ENCODE peak calls at places on chromosomes 7 and 10, in five cellular contexts. V is cardiac muscle cell, A is spleen, D is lower lobe of right lung, H is hepatocyte. Y is an unnamed sample.

GRCh38 chr7:94414481-94414880 is 19.8 kb downstream of the COL1A2 start:
- DNase-seq in V (no peak), A (no peak), D (no peak), H (no peak), Y (no peak)

GRCh38 chr10:52577047-52577446 is 195.5 kb downstream of the MBL2 start:
- DNase-seq in V (no peak), A (no peak), D (no peak), H (no peak), Y (no peak)

GRCh38 chr7:69643708-69644445 is 45.6 kb downstream of the AUTS2 start:
- DNase-seq in V (peak; percentile 68), A (no peak), D (no peak), H (peak; percentile 53), Y (no peak)

GRCh38 chr7:118158766-118159165 is 25.2 kb upstream of the LSM8 start:
- DNase-seq in V (no peak), A (no peak), D (no peak), H (no peak), Y (no peak)

GRCh38 chr10:63064706-63065105 is 68.4 kb upstream of the NRBF2 start:
- DNase-seq in V (peak; percentile 71), A (no peak), D (no peak), H (no peak), Y (peak; percentile 52)

GRCh38 chr7:153061913-153062528 is 302.5 kb downstream of the ACTR3B start:
- DNase-seq in V (no peak), A (no peak), D (no peak), H (peak; percentile 62), Y (peak; percentile 35)

GRCh38 chr7:151904270-151904669 is 27.4 kb upstream of the PRKAG2 start:
- DNase-seq in V (no peak), A (peak; percentile 59), D (no peak), H (no peak), Y (no peak)

GRCh38 chr7:38105874-38106483 is 72.1 kb upstream of the STARD3NL start:
- DNase-seq in V (peak; percentile 67), A (no peak), D (no peak), H (peak; percentile 63), Y (peak; percentile 66)

GRCh38 chr10:47082055-47082784 is 171.0 kb downstream of the PTPN20 start:
- DNase-seq in V (no peak), A (no peak), D (no peak), H (no peak), Y (no peak)

GRCh38 chr10:14072541-14072940 is 258.2 kb downstream of the FRMD4A start:
- DNase-seq in V (no peak), A (no peak), D (no peak), H (no peak), Y (no peak)

GRCh38 chr7:20348408-20348807 is 17.7 kb downstream of the ITGB8 start:
- DNase-seq in V (no peak), A (no peak), D (no peak), H (no peak), Y (no peak)

DNA sequence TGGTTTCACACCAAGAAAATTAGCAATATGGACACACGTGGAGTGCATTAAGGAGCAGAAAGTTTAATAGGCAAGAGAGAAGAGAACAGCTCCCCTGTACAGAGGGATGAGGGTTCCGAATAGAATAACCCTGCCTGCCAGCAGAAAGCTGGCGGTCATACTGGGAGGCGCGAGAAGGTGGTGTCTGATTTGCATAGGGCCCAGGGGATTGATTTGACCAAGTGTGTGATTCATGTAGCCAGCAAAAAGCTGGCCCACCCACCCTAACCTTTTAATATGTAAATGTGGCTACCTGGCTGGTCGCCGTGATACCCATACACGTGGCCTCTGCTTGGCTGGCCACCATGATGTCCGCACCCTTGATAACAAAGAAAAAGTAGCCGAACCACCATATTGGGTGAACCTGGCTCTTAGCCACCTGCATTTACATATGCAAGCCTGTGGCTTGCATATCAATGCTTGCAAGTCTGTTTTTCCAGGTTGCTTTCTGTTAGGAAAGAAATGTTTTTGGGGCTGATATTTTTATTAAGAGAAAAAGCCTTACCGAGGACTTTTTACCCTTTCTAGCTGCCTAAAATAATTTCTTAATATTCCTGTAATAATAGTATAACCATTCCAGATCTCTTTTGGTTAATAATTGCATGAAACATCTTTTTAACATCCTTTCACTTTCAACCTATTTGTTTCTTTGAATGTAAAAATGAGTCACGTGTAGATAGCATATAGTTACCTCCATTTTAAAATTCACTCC is 20.5 kb upstream of the VWDE start:
- DNase-seq in V (no peak), A (no peak), D (no peak), H (no peak), Y (no peak)
- H3K4me3 ChIP-seq in V (no peak overlapping the region), A (no peak overlapping the region), D (no peak overlapping the region), H (no peak overlapping the region), Y (no peak overlapping the region)

GRCh38 chr10:37314350-37314749 is 189.0 kb downstream of the ANKRD30A start:
- DNase-seq in V (no peak), A (no peak), D (no peak), H (no peak), Y (no peak)
- H3K9me3 ChIP-seq in V (peaks cover 7% of the 10 kb centered on the region), A (no peaks in the 10 kb centered on the region), D (no peaks in the 10 kb centered on the region), H (no peaks in the 10 kb centered on the region), Y (peaks cover 11% of the 10 kb centered on the region)

GRCh38 chr10:79071535-79071923 is 2.8 kb downstream of the ZMIZ1 start:
- DNase-seq in V (no peak), A (no peak), D (no peak), H (no peak), Y (no peak)

GRCh38 chr10:79069325-79070090 is 742 bp downstream of the ZMIZ1 start:
- DNase-seq in V (peak; percentile 66), A (peak; percentile 92), D (peak; percentile 82), H (peak; percentile 72), Y (peak; percentile 74)

GRCh38 chr10:79070091-79070610 is 1.4 kb downstream of the ZMIZ1 start:
- DNase-seq in V (peak; percentile 47), A (peak; percentile 90), D (peak; percentile 75), H (peak; percentile 66), Y (no peak)

GRCh38 chr10:79072041-79072441 is 3.3 kb downstream of the ZMIZ1 start:
- DNase-seq in V (no peak), A (no peak), D (no peak), H (no peak), Y (no peak)

DNA sequence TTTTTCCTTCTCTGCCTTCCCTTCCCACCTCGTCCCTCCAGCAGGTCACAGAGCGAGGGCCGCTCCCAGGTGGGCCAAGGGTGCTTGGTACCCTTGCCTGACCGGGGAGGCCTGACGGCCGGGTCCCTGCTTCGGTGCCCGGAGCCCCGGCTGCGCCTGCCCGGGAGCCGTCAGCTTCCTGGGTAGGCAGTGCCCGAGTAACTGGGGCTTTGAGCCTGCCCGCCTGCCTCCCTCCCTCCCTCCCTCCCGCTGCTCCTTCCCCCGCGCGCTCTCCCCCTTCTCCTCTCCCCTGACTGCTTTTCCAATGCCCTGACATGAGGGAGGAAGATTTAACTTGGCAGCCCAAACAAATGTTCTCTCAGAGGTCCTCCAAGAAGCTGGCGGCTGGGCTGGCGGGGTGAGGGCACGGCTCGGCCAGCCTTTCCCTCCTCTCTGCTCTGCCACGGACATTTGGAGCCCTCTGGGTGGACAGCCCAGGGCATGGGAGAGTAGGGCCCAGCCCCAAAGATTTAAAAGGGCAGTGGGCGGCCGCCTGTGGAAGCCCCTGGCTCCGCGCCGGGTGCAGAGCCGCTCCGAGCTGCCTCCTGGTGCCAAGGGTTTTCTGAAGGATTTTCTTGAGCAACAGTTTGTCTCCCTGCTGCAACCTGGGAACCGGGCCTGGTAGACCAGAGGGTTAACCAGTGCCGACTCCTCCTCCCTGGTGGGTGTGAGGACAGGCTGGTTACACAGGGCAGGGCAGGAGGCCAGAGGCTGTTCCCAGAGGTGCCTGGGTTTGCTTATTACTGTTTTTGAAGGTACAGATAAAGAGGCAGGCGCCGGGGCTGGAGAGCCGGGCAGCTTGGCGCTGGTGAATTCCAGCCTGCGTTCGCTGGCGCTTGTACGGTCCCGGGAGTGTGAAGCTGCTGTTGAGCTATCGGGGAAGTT is 2.1 kb downstream of the ZMIZ1 start:
- DNase-seq in V (peak; percentile 97), A (peak; percentile 90), D (peak; percentile 95), H (peak; percentile 92), Y (peak; percentile 78)
- H3K4me3 ChIP-seq in V (peak overlapping the region; percentile 97), A (peak overlapping the region; percentile 77), D (peak overlapping the region; percentile 86), H (peak overlapping the region; percentile 98), Y (peak overlapping the region; percentile 86)

DNA sequence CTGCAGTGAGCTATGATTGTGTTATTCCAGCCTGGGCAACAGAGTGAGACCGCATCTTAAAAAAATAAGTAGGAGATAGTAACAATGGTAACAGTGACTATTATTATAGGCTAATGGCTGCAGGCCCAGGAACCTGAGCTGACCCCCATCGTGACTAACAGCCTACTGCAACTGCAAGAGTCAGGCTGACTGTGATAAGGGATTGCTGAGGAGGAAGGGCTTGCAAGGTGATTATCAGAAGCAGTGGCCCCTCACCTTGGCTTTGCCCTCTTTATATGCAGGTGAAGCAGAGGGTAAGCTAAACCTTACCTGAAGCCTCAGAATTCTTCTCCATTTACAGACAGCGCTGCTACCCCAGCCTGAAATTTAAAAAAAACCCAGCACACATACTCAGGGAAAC is 83.9 kb upstream of the SDK1 start:
- DNase-seq in V (peak; percentile 73), A (no peak), D (no peak), H (peak; percentile 38), Y (no peak)
- H3K9me3 ChIP-seq in V (no peaks in the 10 kb centered on the region), A (no peaks in the 10 kb centered on the region), D (no peaks in the 10 kb centered on the region), H (no peaks in the 10 kb centered on the region), Y (no peaks in the 10 kb centered on the region)

DNA sequence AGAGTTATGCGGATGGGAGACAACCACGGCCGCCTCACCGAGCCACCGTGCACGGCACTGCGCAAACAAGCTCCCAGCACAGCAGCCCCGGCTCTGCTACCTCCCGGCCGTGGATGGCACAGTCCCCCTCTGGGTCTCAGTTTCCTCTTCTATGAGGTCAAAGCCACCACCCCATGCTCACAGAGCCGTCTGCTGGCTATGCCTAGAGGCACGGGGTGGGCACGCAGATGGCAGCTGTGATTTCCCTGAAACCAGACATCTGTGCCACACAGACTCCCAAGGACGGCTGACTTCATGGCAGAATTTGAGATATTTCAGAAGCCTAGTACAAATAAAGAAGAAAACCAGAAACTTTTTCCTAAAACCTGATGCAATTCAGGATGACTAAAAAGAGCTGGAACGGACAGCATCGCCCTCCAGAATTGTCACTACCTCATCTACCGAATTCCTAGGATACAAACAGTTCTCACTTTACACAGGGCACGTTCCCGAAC is 73.2 kb downstream of the AMZ1 start:
- DNase-seq in V (no peak), A (no peak), D (no peak), H (no peak), Y (no peak)
- H3K4me3 ChIP-seq in V (no peak overlapping the region), A (no peak overlapping the region), D (no peak overlapping the region), H (no peak overlapping the region), Y (no peak overlapping the region)

GRCh38 chr10:109328001-109328400 is 595.3 kb downstream of the XPNPEP1 start:
- DNase-seq in V (no peak), A (no peak), D (no peak), H (no peak), Y (no peak)

GRCh38 chr10:109324721-109325120 is 598.6 kb downstream of the XPNPEP1 start:
- DNase-seq in V (no peak), A (no peak), D (no peak), H (no peak), Y (no peak)

GRCh38 chr10:109327266-109327665 is 596.0 kb downstream of the XPNPEP1 start:
- DNase-seq in V (no peak), A (no peak), D (no peak), H (no peak), Y (no peak)
- H3K9me3 ChIP-seq in V (no peaks in the 10 kb centered on the region), A (no peaks in the 10 kb centered on the region), D (no peaks in the 10 kb centered on the region), H (no peaks in the 10 kb centered on the region), Y (no peaks in the 10 kb centered on the region)

GRCh38 chr7:48140001-48140681 is 31.1 kb upstream of the ABCA13 start:
- DNase-seq in V (peak; percentile 33), A (no peak), D (no peak), H (peak; percentile 64), Y (no peak)
- H3K4me3 ChIP-seq in V (no peak overlapping the region), A (no peak overlapping the region), D (no peak overlapping the region), H (no peak overlapping the region), Y (no peak overlapping the region)

DNA sequence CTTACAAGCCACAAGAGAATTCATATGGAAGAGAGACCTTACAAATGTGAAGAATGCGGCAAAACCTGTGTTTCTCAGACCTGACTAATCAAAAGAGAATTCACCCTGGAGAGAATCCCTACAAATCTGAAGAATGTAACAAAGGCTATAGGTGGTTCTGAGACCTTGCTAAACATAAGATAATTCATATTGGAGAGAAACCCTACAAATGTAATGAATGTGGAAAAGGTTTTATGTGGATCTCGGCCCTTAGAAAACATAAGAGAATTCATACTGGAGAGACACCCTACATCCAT is 33.4 kb downstream of the ZNF727 start:
- DNase-seq in V (no peak), A (no peak), D (no peak), H (no peak), Y (no peak)
- H3K9me3 ChIP-seq in V (peaks cover 3% of the 10 kb centered on the region), A (peaks cover 100% of the 10 kb centered on the region), D (peaks cover 98% of the 10 kb centered on the region), H (peaks cover 11% of the 10 kb centered on the region), Y (peaks cover 78% of the 10 kb centered on the region)